ENCODE peak calls at places on chromosome 9, in four cellular contexts. One of them, this sample, is unnamed.

GRCh38 chr9:88537743-88538055 is 2.7 kb downstream of the NXNL2 start:
- DNase-seq in HepG2: no peak
- DNase-seq in A549: peak
- DNase-seq in GM12878: no peak
- DNase-seq in this sample: no peak

GRCh38 chr9:7554699-7555098 is 244.9 kb downstream of the DMAC1 start:
- DNase-seq in HepG2: no peak
- DNase-seq in A549: no peak
- DNase-seq in GM12878: no peak
- DNase-seq in this sample: no peak

GRCh38 chr9:116155700-116156045 is 2.1 kb downstream of the PAPPA start:
- DNase-seq in HepG2: no peak
- DNase-seq in A549: no peak
- DNase-seq in GM12878: no peak
- DNase-seq in this sample: no peak

GRCh38 chr9:71764438-71764837 is 3.9 kb downstream of the CEMIP2 start:
- DNase-seq in HepG2: no peak
- DNase-seq in A549: no peak
- DNase-seq in GM12878: no peak
- DNase-seq in this sample: no peak

GRCh38 chr9:86868611-86869010 is 78.7 kb downstream of the GAS1 start:
- DNase-seq in HepG2: no peak
- DNase-seq in A549: no peak
- DNase-seq in GM12878: no peak
- DNase-seq in this sample: no peak

GRCh38 chr9:72524820-72525539 is 3.6 kb downstream of the TMC1 start:
- DNase-seq in HepG2: no peak
- DNase-seq in A549: peak
- DNase-seq in GM12878: peak
- DNase-seq in this sample: peak

GRCh38 chr9:33885948-33886347 is 69.0 kb downstream of the UBE2R2 start:
- DNase-seq in HepG2: no peak
- DNase-seq in A549: no peak
- DNase-seq in GM12878: no peak
- DNase-seq in this sample: no peak

GRCh38 chr9:109171926-109172325 is 4.9 kb upstream of the FRRS1L start:
- DNase-seq in HepG2: no peak
- DNase-seq in A549: no peak
- DNase-seq in GM12878: no peak
- DNase-seq in this sample: no peak

GRCh38 chr9:18893491-18893890 is 139.5 kb downstream of the SAXO1 start:
- DNase-seq in HepG2: no peak
- DNase-seq in A549: no peak
- DNase-seq in GM12878: no peak
- DNase-seq in this sample: no peak

GRCh38 chr9:34185778-34186551 is 7.1 kb downstream of the UBAP1 start:
- DNase-seq in HepG2: no peak
- DNase-seq in A549: peak
- DNase-seq in GM12878: peak
- DNase-seq in this sample: no peak

GRCh38 chr9:88198346-88198807 is 60.1 kb upstream of the SPATA31C2 start:
- DNase-seq in HepG2: no peak
- DNase-seq in A549: peak
- DNase-seq in GM12878: no peak
- DNase-seq in this sample: no peak

GRCh38 chr9:99973455-99973854 is 67.0 kb downstream of the STX17 start:
- DNase-seq in HepG2: no peak
- DNase-seq in A549: no peak
- DNase-seq in GM12878: no peak
- DNase-seq in this sample: no peak

DNA sequence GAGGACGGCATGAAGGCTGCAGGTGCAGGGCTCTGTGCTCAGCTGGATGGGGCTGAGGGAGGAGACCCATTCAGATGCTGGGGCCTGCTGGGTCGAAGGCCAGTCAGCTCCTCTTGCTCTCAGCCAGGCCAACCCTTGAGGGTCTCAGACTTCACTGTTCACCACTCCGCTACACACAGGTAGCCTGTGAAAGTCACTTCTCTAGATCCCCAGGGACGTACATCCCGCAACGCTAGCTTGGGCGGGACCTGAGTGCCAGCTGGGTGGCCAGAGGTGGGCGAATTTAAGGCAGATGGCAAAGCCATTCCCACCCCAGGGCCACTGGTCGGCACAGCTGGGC is 42.2 kb upstream of the FCN1 start:
- DNase-seq in HepG2: no peak
- DNase-seq in A549: no peak
- DNase-seq in GM12878: no peak
- DNase-seq in this sample: no peak
- TF ChIP-seq HDAC2 in HepG2: no peak
- TF ChIP-seq HDAC2 in A549: no peak
- TF ChIP-seq HDAC2 in GM12878: no peak
- TF ChIP-seq HDAC2 in this sample: no peak

GRCh38 chr9:128151343-128152132 is 2.3 kb downstream of the LCN2 start:
- DNase-seq in HepG2: no peak
- DNase-seq in A549: no peak
- DNase-seq in GM12878: no peak
- DNase-seq in this sample: no peak

GRCh38 chr9:128152133-128152780 is 3.0 kb downstream of the LCN2 start:
- DNase-seq in HepG2: no peak
- DNase-seq in A549: no peak
- DNase-seq in GM12878: no peak
- DNase-seq in this sample: no peak

GRCh38 chr9:128153947-128154695 is 4.9 kb downstream of the LCN2 start:
- DNase-seq in HepG2: no peak
- DNase-seq in A549: no peak
- DNase-seq in GM12878: no peak
- DNase-seq in this sample: no peak

GRCh38 chr9:128152781-128153116 is 3.5 kb downstream of the LCN2 start:
- DNase-seq in HepG2: no peak
- DNase-seq in A549: no peak
- DNase-seq in GM12878: no peak
- DNase-seq in this sample: no peak

DNA sequence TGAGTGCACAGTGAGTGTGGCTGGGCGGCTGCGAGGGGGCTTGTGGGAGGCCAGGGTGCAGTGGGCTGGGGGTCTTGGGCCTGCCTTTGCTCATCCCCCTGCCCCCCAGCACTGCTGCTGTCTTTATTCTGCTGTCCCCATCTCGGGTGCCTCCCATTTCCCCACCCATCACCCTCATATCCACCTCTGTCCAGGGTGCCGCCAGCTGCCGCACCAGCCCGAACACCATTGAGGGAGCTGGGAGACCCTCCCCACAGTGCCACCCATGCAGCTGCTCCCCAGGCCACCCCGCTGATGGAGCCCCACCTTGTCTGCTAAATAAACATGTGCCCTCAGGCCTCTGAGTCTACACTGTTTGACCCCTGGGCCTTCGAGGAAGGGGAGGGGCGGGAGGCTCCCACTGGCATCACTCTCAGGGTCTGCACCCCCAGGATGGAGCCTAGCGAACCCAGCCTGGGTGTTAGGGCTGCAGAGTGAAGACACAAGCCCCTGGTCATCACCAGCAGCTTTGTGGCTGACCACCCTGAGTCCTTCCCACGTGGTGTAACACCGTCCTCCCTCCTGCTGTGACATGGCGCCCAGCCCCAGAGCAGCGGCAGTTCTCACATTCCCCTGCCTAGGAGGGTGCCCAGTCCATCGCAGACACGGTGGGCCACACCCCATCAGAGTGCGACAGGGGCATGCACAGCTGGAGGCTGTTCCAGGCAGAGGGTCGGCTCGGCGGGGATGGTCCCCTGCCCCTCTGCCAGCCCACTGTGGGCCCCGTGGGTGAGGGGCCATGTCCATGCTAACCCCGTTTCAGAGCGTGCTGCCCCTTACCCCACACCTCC is 4.1 kb downstream of the LCN2 start:
- DNase-seq in HepG2: no peak
- DNase-seq in A549: no peak
- DNase-seq in GM12878: no peak
- DNase-seq in this sample: no peak
- TF ChIP-seq CHD2 in HepG2: no peak
- TF ChIP-seq CHD2 in A549: no peak
- TF ChIP-seq CHD2 in GM12878: no peak
- TF ChIP-seq CHD2 in this sample: no peak

GRCh38 chr9:3451956-3452355 is 73.8 kb downstream of the RFX3 start:
- DNase-seq in HepG2: no peak
- DNase-seq in A549: no peak
- DNase-seq in GM12878: no peak
- DNase-seq in this sample: no peak

GRCh38 chr9:3446313-3446712 is 79.5 kb downstream of the RFX3 start:
- DNase-seq in HepG2: no peak
- DNase-seq in A549: no peak
- DNase-seq in GM12878: no peak
- DNase-seq in this sample: no peak

GRCh38 chr9:3444016-3444415 is 81.8 kb downstream of the RFX3 start:
- DNase-seq in HepG2: no peak
- DNase-seq in A549: no peak
- DNase-seq in GM12878: no peak
- DNase-seq in this sample: no peak

GRCh38 chr9:3447813-3448212 is 78.0 kb downstream of the RFX3 start:
- DNase-seq in HepG2: no peak
- DNase-seq in A549: no peak
- DNase-seq in GM12878: no peak
- DNase-seq in this sample: no peak

GRCh38 chr9:3447143-3447542 is 78.7 kb downstream of the RFX3 start:
- DNase-seq in HepG2: no peak
- DNase-seq in A549: no peak
- DNase-seq in GM12878: no peak
- DNase-seq in this sample: no peak
- TF ChIP-seq HDAC2 in HepG2: no peak
- TF ChIP-seq HDAC2 in A549: no peak
- TF ChIP-seq HDAC2 in GM12878: no peak
- TF ChIP-seq HDAC2 in this sample: no peak

DNA sequence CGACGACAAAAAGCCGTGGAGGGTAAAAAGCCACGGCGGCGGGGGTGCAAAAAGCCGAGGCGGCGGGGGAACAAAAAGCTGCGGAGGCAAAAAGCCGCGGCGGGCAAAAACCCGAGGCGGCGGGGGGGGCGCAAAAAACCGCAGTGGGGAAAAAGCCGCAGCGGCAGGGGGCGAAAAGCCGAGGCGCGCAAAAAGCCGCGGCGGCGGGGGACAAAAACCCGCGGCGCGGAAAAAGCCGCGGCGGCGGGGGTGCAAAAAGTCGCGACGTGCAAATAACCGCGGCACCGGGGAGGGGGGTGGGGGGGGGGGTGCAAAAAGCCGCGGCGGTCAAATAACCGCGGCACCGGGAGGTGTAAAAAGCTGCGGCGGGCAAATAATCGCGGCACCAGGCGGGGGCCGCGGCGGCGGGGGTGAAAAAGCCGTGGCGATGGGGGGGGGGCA is 511.5 kb downstream of the FOXD4L5 start:
- DNase-seq in HepG2: no peak
- DNase-seq in A549: no peak
- DNase-seq in GM12878: no peak
- DNase-seq in this sample: no peak
- TF ChIP-seq CHD2 in HepG2: no peak
- TF ChIP-seq CHD2 in A549: no peak
- TF ChIP-seq CHD2 in GM12878: no peak
- TF ChIP-seq CHD2 in this sample: no peak

GRCh38 chr9:77896269-77897245 is 135.1 kb downstream of the GNAQ start:
- DNase-seq in HepG2: no peak
- DNase-seq in A549: no peak
- DNase-seq in GM12878: no peak
- DNase-seq in this sample: no peak
- TF ChIP-seq HDAC2 in HepG2: no peak
- TF ChIP-seq HDAC2 in A549: no peak
- TF ChIP-seq HDAC2 in GM12878: no peak
- TF ChIP-seq HDAC2 in this sample: no peak